ENCODE peak calls at places on chromosomes 3 and 15, in seven cellular contexts. N, J, S, E, Z, W and A are unnamed samples.

GRCh38 chr15:60703196-60703933 is 224.4 kb upstream of the ICE2 start:
- DNase-seq in S (no peak), W (no peak), E (no peak), Z (no peak), J (no peak), N (no peak), A (no peak)

GRCh38 chr15:58065445-58066041 is at the start of gene ALDH1A2:
- DNase-seq in W (peak), J (no peak), S (no peak), Z (no peak), N (no peak), E (no peak), A (no peak)

GRCh38 chr15:58515807-58516206 is 84.0 kb downstream of the LIPC start:
- DNase-seq in S (no peak), E (no peak), J (no peak), W (no peak), N (no peak), Z (no peak), A (no peak)

GRCh38 chr15:51274956-51275355 is 63.4 kb downstream of the CYP19A1 start:
- DNase-seq in W (no peak), Z (no peak), S (no peak), J (no peak), E (no peak), N (no peak), A (no peak)

GRCh38 chr3:181313379-181313778 is 323.8 kb upstream of the DNAJC19 start:
- DNase-seq in N (no peak), E (no peak), J (no peak), W (no peak), S (no peak), Z (no peak), A (no peak)

GRCh38 chr3:188327433-188327832 is 173.5 kb downstream of the LPP start:
- DNase-seq in N (no peak), W (no peak), Z (no peak), S (no peak), E (no peak), J (no peak), A (no peak)

GRCh38 chr15:88246666-88247446 is 9.7 kb downstream of the NTRK3 start:
- DNase-seq in W (peak), J (peak), S (peak), N (no peak), E (peak), Z (peak), A (peak)

GRCh38 chr15:37933685-37934084 is 755 bp upstream of the TMCO5A start:
- DNase-seq in N (no peak), J (no peak), E (peak), W (no peak), S (no peak), Z (no peak), A (no peak)

GRCh38 chr3:185631108-185631507 is 45.0 kb downstream of the SENP2 start:
- DNase-seq in N (no peak), S (no peak), Z (no peak), J (no peak), E (no peak), W (no peak), A (peak)

GRCh38 chr3:126104742-126105605 is 21.1 kb upstream of the SLC41A3 start:
- DNase-seq in N (no peak), S (no peak), E (no peak), J (no peak), W (no peak), Z (no peak), A (no peak)

DNA sequence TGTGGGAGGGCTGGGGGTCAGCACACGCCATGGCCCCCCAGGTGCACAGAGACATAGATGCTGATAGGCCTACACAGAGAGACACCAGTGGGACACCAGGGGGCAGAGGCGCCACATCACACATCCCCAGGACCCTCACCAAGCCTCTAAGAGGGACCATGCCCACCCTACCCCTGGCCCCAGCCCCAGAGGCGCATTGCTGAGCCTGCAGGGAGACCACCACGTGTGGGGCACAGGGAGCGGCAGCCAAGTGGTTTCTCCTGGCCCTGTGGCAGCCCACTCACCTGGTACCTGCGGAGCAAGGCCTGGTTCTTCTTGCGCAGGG is 1.2 kb downstream of the CCDC9B start:
- DNase-seq in S (no peak), E (no peak), W (no peak), N (no peak), Z (no peak), J (no peak), A (no peak)
- H3K4me3 ChIP-seq in S (peak), E (peak), W (peak), N (peak), Z (peak), J (peak), A (peak)

DNA sequence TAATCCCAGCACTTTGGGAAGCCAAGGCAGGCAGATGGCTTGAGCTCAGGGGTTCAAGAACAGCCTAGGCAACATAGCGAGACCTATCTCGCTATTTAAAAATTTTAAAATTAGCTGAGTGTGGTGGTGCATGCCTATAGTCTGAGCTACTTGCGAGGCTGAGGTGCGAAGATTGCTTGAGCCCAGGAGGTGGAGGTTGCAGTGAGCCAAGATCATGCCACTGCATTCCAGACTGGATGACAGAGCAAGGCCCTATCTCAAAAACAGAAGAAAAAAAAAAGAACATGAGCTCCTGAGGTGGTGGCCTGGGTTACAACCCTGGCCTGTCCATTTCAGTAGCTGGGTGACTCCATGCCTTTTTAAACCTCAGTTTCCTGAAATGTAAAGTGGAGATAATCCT is 7.2 kb downstream of the DNASE1L3 start:
- DNase-seq in N (no peak), E (no peak), W (no peak), S (no peak), J (no peak), Z (no peak), A (no peak)
- TF ChIP-seq CTCF in N (no peak), E (no peak), W (no peak), S (no peak), J (no peak), Z (no peak), A (no peak)

GRCh38 chr15:90003736-90004135 is 2.6 kb downstream of the ZNF710 start:
- DNase-seq in N (no peak), W (no peak), E (no peak), S (no peak), Z (no peak), J (no peak), A (no peak)
- H3K4me3 ChIP-seq in N (no peak), W (no peak), E (peak), S (no peak), Z (no peak), J (no peak), A (peak)

GRCh38 chr15:77121599-77121998 is 50.7 kb upstream of the TSPAN3 start:
- DNase-seq in J (no peak), Z (no peak), E (no peak), N (no peak), W (no peak), S (no peak), A (no peak)
- TF ChIP-seq CTCF in J (no peak), Z (no peak), E (no peak), N (no peak), W (no peak), S (no peak), A (no peak)

GRCh38 chr3:11717301-11717700 is 73.6 kb upstream of the VGLL4 start:
- DNase-seq in J (no peak), N (no peak), Z (no peak), W (no peak), E (peak), S (no peak), A (peak)
- H3K4me3 ChIP-seq in J (no peak), N (no peak), Z (peak), W (no peak), E (peak), S (peak), A (peak)

GRCh38 chr3:52128118-52128683 is 26.0 kb downstream of the POC1A start:
- DNase-seq in N (peak), Z (peak), E (peak), J (peak), W (no peak), S (peak), A (peak)
- TF ChIP-seq CTCF in N (no peak), Z (no peak), E (no peak), J (no peak), W (no peak), S (no peak), A (no peak)

DNA sequence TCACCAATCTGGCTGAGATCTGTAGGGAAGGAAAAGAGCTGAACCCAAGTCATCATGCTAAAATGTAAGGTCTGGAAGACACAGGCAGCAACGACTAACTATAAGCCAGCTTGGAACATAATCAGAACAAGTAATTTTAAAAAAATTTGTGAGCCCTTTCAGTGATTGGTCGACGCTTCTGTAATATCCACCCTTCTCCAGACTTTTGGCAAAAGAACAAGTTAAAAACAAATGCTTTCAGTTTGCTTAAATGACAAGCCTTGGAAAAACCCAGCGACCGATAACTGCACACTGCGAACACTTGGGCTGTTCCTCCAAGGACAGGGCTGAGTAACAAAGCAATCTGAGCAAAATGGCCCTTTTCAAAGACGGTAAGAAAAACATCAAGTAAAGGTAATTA is 49.6 kb downstream of the PCSK6 start:
- DNase-seq in J (peak), W (no peak), E (peak), S (no peak), Z (no peak), N (no peak), A (no peak)
- H3K4me3 ChIP-seq in J (no peak), W (no peak), E (peak), S (no peak), Z (no peak), N (no peak), A (no peak)

DNA sequence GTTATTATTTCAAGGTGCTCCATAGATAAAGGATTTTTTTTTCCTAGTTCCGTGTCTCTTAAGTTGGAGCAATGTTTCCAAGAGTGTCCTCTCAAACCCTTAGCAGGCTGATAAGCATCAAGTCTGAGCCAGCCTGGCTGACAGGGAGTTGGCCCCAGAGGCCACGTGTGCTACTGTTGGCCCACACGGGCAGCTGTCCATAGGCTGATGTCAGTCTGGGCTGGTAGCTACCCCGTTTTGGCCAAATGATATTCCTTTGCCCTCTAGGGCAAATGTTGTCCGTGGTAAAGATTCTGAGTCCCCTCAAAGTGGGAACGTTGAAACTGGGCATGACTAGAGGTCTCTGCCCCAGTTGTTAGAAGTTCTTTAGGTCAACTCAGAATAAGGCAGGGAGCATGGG is 99.4 kb downstream of the FLNB start:
- DNase-seq in J (no peak), Z (no peak), E (no peak), W (no peak), N (no peak), S (no peak), A (no peak)
- TF ChIP-seq CTCF in J (no peak), Z (no peak), E (no peak), W (no peak), N (no peak), S (no peak), A (no peak)

GRCh38 chr3:13051581-13051980 is 21.6 kb downstream of the IQSEC1 start:
- DNase-seq in E (no peak), N (no peak), Z (no peak), J (no peak), W (no peak), S (no peak), A (no peak)

GRCh38 chr3:13049400-13049799 is 23.8 kb downstream of the IQSEC1 start:
- DNase-seq in N (no peak), W (no peak), E (no peak), S (no peak), Z (no peak), J (no peak), A (no peak)

GRCh38 chr3:13051066-13051465 is 22.2 kb downstream of the IQSEC1 start:
- DNase-seq in Z (no peak), J (no peak), E (no peak), N (no peak), S (no peak), W (no peak), A (no peak)

GRCh38 chr3:13052191-13052590 is 21.0 kb downstream of the IQSEC1 start:
- DNase-seq in N (no peak), E (no peak), Z (no peak), W (no peak), J (no peak), S (no peak), A (no peak)

GRCh38 chr3:13050446-13050845 is 22.8 kb downstream of the IQSEC1 start:
- DNase-seq in S (no peak), J (no peak), W (no peak), N (no peak), E (no peak), Z (no peak), A (no peak)
- H3K4me3 ChIP-seq in S (no peak), J (no peak), W (no peak), N (no peak), E (no peak), Z (no peak), A (no peak)